ENCODE peak calls at places on chromosomes 13 and 19, in seven cellular contexts. R is adipocyte, C is cardiac fibroblast, A is cardiac muscle cell, F is A549, T is fibroblast of the aortic adventitia, Z is fibroblast of mammary gland. W is an unnamed sample.

GRCh38 chr19:16131648-16132047 is 11.8 kb upstream of the HSH2D start:
- DNase-seq in F (no peak), Z (no peak), R (no peak), T (no peak), C (no peak), A (no peak), W (no peak)

GRCh38 chr19:50510700-50511068 is 307 bp downstream of the JOSD2 start:
- DNase-seq in T (peak), R (no peak), Z (no peak), F (no peak), C (peak), A (peak), W (no peak)

GRCh38 chr19:30056580-30056979 is 114.5 kb downstream of the URI1 start:
- DNase-seq in F (no peak), C (no peak), T (no peak), R (no peak), A (no peak), Z (no peak), W (no peak)

GRCh38 chr13:27028683-27029480 is 142.7 kb downstream of the USP12 start:
- DNase-seq in C (no peak), T (no peak), A (no peak), R (no peak), Z (no peak), F (no peak), W (no peak)

GRCh38 chr19:5147074-5147970 is 178.4 kb downstream of the KDM4B start:
- DNase-seq in C (no peak), F (no peak), Z (no peak), T (no peak), A (no peak), R (no peak), W (no peak)

GRCh38 chr19:41698746-41699230 is 9.6 kb upstream of the CEACAM5 start:
- DNase-seq in Z (no peak), C (no peak), F (peak), T (no peak), R (no peak), A (no peak), W (no peak)

GRCh38 chr13:31909889-31910551 is 121.6 kb upstream of the FRY start:
- DNase-seq in A (peak), T (peak), R (peak), Z (peak), C (peak), F (peak), W (peak)

GRCh38 chr13:91357613-91358383 is 10.3 kb downstream of the MIR17HG start:
- DNase-seq in Z (no peak), A (no peak), R (no peak), F (no peak), T (no peak), C (no peak), W (no peak)

GRCh38 chr13:25988655-25989054 is 63.2 kb downstream of the SHISA2 start:
- DNase-seq in T (no peak), F (no peak), Z (no peak), R (peak), C (no peak), A (no peak), W (no peak)

GRCh38 chr13:110114351-110114750 is 192.6 kb downstream of the COL4A1 start:
- DNase-seq in A (no peak), Z (peak), R (peak), C (peak), F (no peak), T (no peak), W (no peak)

GRCh38 chr19:33418461-33418860 is 45.0 kb downstream of the CEBPG start:
- DNase-seq in F (no peak), C (no peak), T (no peak), R (no peak), A (no peak), Z (no peak), W (no peak)

GRCh38 chr13:111209613-111210012 is 94.5 kb downstream of the ARHGEF7 start:
- DNase-seq in A (no peak), R (no peak), C (no peak), T (no peak), F (no peak), Z (no peak), W (no peak)
- H3K4me3 ChIP-seq in A (no peak), R (peak), C (no peak), T (no peak), F (no peak), Z (no peak), W (no peak)

GRCh38 chr13:105144936-105145335 is 1390.5 kb downstream of the EFNB2 start:
- DNase-seq in Z (no peak), F (no peak), C (no peak), R (no peak), A (no peak), T (no peak), W (no peak)

GRCh38 chr13:105144020-105144419 is 1391.4 kb downstream of the EFNB2 start:
- DNase-seq in F (no peak), A (no peak), Z (no peak), C (no peak), R (no peak), T (no peak), W (no peak)

GRCh38 chr13:105142556-105142955 is 1392.9 kb downstream of the EFNB2 start:
- DNase-seq in T (no peak), F (no peak), R (no peak), C (no peak), A (no peak), Z (no peak), W (no peak)

GRCh38 chr13:105147481-105147880 is 1388.0 kb downstream of the EFNB2 start:
- DNase-seq in F (no peak), Z (no peak), R (peak), C (no peak), T (no peak), A (no peak), W (no peak)
- H3K4me3 ChIP-seq in F (no peak), Z (no peak), R (no peak), C (no peak), T (no peak), A (no peak), W (no peak)

DNA sequence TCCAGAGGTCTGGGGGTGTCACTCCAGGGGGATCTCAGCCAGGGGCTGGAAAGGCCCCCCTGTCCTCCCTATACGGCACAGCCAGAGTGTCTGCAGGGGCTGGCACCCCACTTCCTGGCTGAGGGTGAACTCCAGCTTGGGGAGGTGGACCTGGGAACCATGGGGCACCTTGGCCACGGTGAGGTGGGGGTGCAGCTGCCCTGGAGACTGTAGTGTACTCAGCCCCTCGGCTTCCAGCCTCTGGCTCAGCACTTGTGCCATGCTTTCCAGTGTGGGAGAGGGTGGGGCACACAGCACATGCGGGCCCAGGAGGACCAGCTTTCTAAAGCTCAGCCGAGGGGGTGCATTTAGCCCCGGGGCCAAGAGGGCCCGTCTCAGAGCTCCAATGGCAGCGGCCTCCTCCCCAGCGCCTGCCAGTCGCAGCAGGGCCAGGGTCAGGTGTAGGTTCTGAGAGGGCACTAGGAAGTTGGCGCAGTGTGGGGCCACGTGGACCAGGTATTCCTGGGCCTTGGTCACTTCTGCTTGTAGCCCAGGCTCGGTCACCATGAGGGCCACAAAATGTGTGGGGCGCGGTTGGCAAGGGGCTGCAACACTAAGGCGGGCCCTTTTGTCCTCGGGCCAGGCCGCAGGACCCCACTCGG is 1.4 kb downstream of the LENG9 start:
- DNase-seq in A (no peak), C (no peak), R (no peak), Z (no peak), F (no peak), T (no peak), W (peak)
- H3K4me3 ChIP-seq in A (no peak), C (peak), R (peak), Z (peak), F (peak), T (peak), W (peak)

GRCh38 chr13:37001921-37002250 is 1.3 kb downstream of the EXOSC8 start:
- DNase-seq in C (no peak), F (no peak), Z (no peak), A (no peak), R (peak), T (no peak), W (no peak)
- H3K4me3 ChIP-seq in C (no peak), F (peak), Z (peak), A (peak), R (peak), T (peak), W (no peak)

GRCh38 chr19:13975870-13976269 is 23.6 kb downstream of the DCAF15 start:
- DNase-seq in A (no peak), C (no peak), F (no peak), Z (no peak), T (no peak), R (no peak), W (no peak)

GRCh38 chr19:13968999-13969398 is 16.7 kb downstream of the DCAF15 start:
- DNase-seq in T (no peak), A (no peak), R (no peak), Z (no peak), C (no peak), F (no peak), W (no peak)

GRCh38 chr19:13974073-13974472 is 21.8 kb downstream of the DCAF15 start:
- DNase-seq in Z (no peak), F (no peak), T (no peak), R (no peak), C (no peak), A (no peak), W (no peak)

GRCh38 chr19:13969897-13970296 is 17.6 kb downstream of the DCAF15 start:
- DNase-seq in T (no peak), C (no peak), R (no peak), Z (no peak), A (no peak), F (no peak), W (no peak)

DNA sequence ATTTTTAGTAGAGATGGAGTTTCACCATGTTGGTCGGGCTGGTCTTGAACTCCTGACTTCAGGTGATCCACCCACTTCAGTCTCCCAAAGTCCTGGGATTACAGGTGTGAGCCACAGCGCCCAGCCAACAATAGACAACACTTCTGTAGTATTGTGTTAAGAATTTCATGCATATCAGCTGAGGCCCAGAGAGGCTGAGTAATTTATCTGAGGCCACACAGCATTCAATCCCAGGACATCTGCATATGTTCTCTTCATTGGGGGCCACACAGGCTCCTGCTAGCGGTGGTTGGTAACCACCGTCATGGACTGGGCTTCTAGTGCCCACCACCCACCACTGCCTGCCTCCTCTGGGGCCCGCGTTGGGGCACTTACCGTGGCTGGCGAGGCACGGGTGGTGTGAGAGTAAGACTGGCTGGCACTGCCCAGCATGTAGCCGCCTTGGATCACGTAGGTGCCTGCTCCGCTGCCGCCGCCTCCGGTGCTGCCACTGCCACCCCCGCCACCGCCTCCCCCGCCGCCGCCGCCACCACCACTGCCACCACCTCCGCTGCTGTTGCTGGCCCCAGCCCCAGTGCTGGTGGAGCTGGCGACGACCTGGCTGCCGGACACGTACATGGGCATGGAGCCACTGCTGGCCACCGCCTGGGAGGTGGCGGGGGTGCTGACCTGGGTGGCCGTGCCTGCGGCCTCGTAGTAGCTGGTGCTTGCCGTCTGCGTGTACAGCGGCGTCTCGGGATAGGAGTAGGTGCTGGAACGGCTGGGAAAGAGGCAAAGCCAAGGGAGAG is 20.3 kb downstream of the DCAF15 start:
- DNase-seq in A (no peak), F (no peak), C (no peak), R (no peak), T (no peak), Z (no peak), W (no peak)
- H3K4me3 ChIP-seq in A (no peak), F (no peak), C (no peak), R (no peak), T (no peak), Z (no peak), W (no peak)

W was measured in ovary.